ENCODE peak calls at places on chromosome 12, in four cellular contexts. U, Y, V and I are unnamed samples.
A peak's percentile ranks its signal among the peaks of the same experiment; 100 is the strongest.

GRCh38 chr12:14930299-14930698 is 8.0 kb downstream of the ERP27 start:
- DNase-seq in U (no peak), Y (no peak), V (no peak), I (no peak)

GRCh38 chr12:60172266-60172665 is 576.4 kb downstream of the SLC16A7 start:
- DNase-seq in U (no peak), Y (no peak), V (no peak), I (no peak)

GRCh38 chr12:93237235-93237915 is 140.3 kb upstream of the NUDT4 start:
- DNase-seq in U (no peak), Y (no peak), V (no peak), I (no peak)

GRCh38 chr12:124517260-124518050 is 50.0 kb downstream of the NCOR2 start:
- DNase-seq in U (no peak), Y (no peak), V (peak; percentile 81), I (no peak)

GRCh38 chr12:122527478-122527944 is 462 bp downstream of the KNTC1 start:
- DNase-seq in U (peak; percentile 9), Y (peak; percentile 21), V (peak; percentile 35), I (peak; percentile 22)

GRCh38 chr12:1019283-1019682 is 28.3 kb downstream of the ERC1 start:
- DNase-seq in U (no peak), Y (no peak), V (no peak), I (no peak)

GRCh38 chr12:47079365-47079893 is at the start of gene PCED1B:
- DNase-seq in U (peak; percentile 73), Y (peak; percentile 80), V (peak; percentile 67), I (no peak)

GRCh38 chr12:102961488-102961801 is 4.0 kb downstream of the ASCL1 start:
- DNase-seq in U (no peak), Y (no peak), V (no peak), I (no peak)

GRCh38 chr12:110739894-110740293 is 2.8 kb downstream of the PPP1CC start:
- DNase-seq in U (peak; percentile 46), Y (no peak), V (no peak), I (no peak)

GRCh38 chr12:41709463-41710285 is 435.0 kb downstream of the GXYLT1 start:
- DNase-seq in U (no peak), Y (no peak), V (peak; percentile 1), I (no peak)

GRCh38 chr12:111055181-111055880 is 135.0 kb upstream of the MYL2 start:
- DNase-seq in U (no peak), Y (no peak), V (no peak), I (no peak)

GRCh38 chr12:40015360-40015759 is 90.5 kb downstream of the SLC2A13 start:
- DNase-seq in U (no peak), Y (no peak), V (peak; percentile 35), I (no peak)

GRCh38 chr12:34289431-34290190 is 267.3 kb downstream of the ALG10 start:
- DNase-seq in U (no peak), Y (no peak), V (no peak), I (no peak)

GRCh38 chr12:131448254-131448795 is 262.6 kb upstream of the SFSWAP start:
- DNase-seq in U (no peak), Y (no peak), V (no peak), I (no peak)

GRCh38 chr12:125018356-125018755 is 24.9 kb downstream of the BRI3BP start:
- DNase-seq in U (no peak), Y (no peak), V (no peak), I (no peak)

GRCh38 chr12:44816446-44817017 is 59.6 kb downstream of the NELL2 start:
- DNase-seq in U (no peak), Y (no peak), V (no peak), I (no peak)

GRCh38 chr12:22709292-22709691 is 84.3 kb downstream of the ETNK1 start:
- DNase-seq in U (peak; percentile 55), Y (peak; percentile 52), V (peak; percentile 24), I (no peak)

GRCh38 chr12:130830246-130830551 is 8.9 kb downstream of the STX2 start:
- DNase-seq in U (no peak), Y (no peak), V (no peak), I (no peak)

GRCh38 chr12:3077572-3078081 is 448 bp downstream of the TSPAN9 start:
- DNase-seq in U (no peak), Y (no peak), V (no peak), I (no peak)

GRCh38 chr12:132352896-132353800 is 23.8 kb upstream of the GALNT9 start:
- DNase-seq in U (no peak), Y (no peak), V (no peak), I (no peak)

GRCh38 chr12:7832059-7832696 is 40.5 kb downstream of the SLC2A14 start:
- DNase-seq in U (peak; percentile 72), Y (peak; percentile 68), V (peak; percentile 22), I (peak; percentile 21)

GRCh38 chr12:128973883-128974681 is 120.8 kb downstream of the GLT1D1 start:
- DNase-seq in U (no peak), Y (no peak), V (no peak), I (no peak)

GRCh38 chr12:104230304-104230703 is 14.7 kb downstream of the TXNRD1 start:
- DNase-seq in U (no peak), Y (no peak), V (no peak), I (no peak)
- TF ChIP-seq CTCF in U (no peak), Y (no peak), V (no peak), I (no peak)

GRCh38 chr12:26830783-26831601 is 2.0 kb downstream of the ITPR2 start:
- DNase-seq in U (no peak), Y (no peak), V (no peak), I (no peak)

GRCh38 chr12:26830358-26830757 is 2.6 kb downstream of the ITPR2 start:
- DNase-seq in U (no peak), Y (no peak), V (no peak), I (no peak)

GRCh38 chr12:26833692-26834168 is 736 bp upstream of the ITPR2 start:
- DNase-seq in U (peak; percentile 77), Y (peak; percentile 44), V (peak; percentile 25), I (peak; percentile 57)

GRCh38 chr12:26832817-26833691 is at the start of gene ITPR2:
- DNase-seq in U (peak; percentile 100), Y (peak; percentile 97), V (peak; percentile 95), I (peak; percentile 97)

DNA sequence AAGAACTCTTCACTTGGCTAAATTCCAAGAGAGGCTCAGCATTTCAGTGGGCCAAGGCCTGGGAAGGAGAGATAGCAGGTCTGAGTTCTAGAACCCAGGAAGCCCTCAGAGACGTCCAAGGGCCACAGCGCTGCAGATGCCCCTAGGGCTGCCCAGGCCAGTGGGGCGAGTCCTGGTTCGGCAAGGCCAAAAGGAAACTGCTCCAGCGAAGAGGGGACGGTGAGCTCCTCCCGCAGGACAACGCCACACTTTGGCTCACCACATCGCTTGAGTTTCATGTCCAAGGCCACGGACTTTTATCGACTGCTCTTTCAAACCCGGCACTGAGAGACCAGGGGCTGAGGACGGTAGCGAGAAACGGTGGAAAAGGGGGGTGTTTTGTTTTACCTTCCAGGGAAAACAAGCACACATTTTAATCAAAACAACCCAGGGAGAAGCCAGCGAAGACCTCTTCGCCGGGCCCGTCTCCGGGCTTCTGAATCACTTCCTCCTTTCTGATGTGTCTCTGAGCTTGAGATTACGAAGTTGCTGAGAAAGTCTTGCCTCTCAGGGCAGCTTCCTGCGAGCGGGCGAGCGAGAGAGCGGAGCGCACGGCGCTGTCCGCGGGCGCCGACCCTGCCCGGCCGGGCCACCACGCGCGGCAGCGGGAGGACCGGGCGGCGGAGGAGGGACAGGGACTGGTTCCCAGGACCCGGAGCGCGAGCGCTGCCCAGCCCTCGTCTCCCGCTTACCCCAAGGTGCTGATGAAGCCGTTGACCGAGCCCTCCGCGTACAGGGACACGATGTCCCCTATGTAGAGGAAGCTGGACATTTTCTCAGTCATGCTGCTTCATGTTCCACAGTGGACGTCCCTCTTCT is 806 bp downstream of the ITPR2 start:
- DNase-seq in U (peak; percentile 85), Y (peak; percentile 71), V (peak; percentile 77), I (peak; percentile 66)
- TF ChIP-seq CTCF in U (no peak), Y (no peak), V (peak; percentile 27), I (no peak)

GRCh38 chr12:4145990-4146859 is 127.3 kb upstream of the CCND2 start:
- DNase-seq in U (no peak), Y (no peak), V (peak; percentile 25), I (no peak)

GRCh38 chr12:4144676-4145075 is 128.9 kb upstream of the CCND2 start:
- DNase-seq in U (no peak), Y (no peak), V (no peak), I (no peak)

GRCh38 chr12:4140607-4141301 is 132.8 kb upstream of the CCND2 start:
- DNase-seq in U (no peak), Y (no peak), V (no peak), I (no peak)

GRCh38 chr12:4141344-4142270 is 132.0 kb upstream of the CCND2 start:
- DNase-seq in U (no peak), Y (no peak), V (no peak), I (no peak)

GRCh38 chr12:4143909-4144308 is 129.7 kb upstream of the CCND2 start:
- DNase-seq in U (no peak), Y (no peak), V (peak; percentile 43), I (no peak)
- TF ChIP-seq CTCF in U (peak; percentile 15), Y (no peak), V (peak; percentile 18), I (no peak)

DNA sequence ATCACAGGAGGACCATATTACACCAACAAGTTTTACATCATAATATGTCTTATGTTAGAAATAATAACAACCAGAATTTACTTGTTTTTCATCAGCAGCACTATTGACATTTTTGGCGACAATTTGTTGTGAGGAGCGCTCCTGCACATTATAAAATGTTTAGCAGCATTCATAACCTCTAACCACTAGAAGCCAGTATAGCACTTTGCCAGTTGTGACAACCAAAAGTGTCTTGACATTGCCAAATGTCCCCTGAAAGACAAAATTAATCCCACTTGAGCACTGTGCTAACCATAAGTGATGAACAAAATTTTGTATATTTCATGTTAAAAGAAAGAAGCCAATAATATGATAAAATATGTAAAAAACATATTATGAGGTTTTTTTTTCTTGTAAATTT is 356.9 kb upstream of the LMO3 start:
- DNase-seq in U (no peak), Y (no peak), V (no peak), I (no peak)
- TF ChIP-seq CTCF in U (no peak), Y (no peak), V (peak; percentile 35), I (no peak)

GRCh38 chr12:120817559-120818330 is 86.4 kb downstream of the SPPL3 start:
- DNase-seq in U (no peak), Y (no peak), V (no peak), I (no peak)
- TF ChIP-seq CTCF in U (no peak), Y (no peak), V (no peak), I (no peak)